ENCODE peak calls at places on chromosomes 5 and 9, in six cellular contexts. One of them, this sample, is unnamed.

GRCh38 chr9:122085260-122085659 is 7.8 kb downstream of the TTLL11 start:
- DNase-seq in hippocampal formation: no peak
- DNase-seq in heart right ventricle: no peak
- DNase-seq in aorta: no peak
- DNase-seq in HuH-7: no peak
- DNase-seq in stimulated activated CD4-positive, alpha-beta T cell treated with anti-CD3 and anti-CD28 coated beads, Interleukin-4, amount 100 ng/mL, for 4 hours: no peak
- DNase-seq in this sample: no peak

GRCh38 chr9:76891279-76891678 is 14.6 kb downstream of the PRUNE2 start:
- DNase-seq in hippocampal formation: no peak
- DNase-seq in heart right ventricle: no peak
- DNase-seq in aorta: no peak
- DNase-seq in HuH-7: no peak
- DNase-seq in stimulated activated CD4-positive, alpha-beta T cell treated with anti-CD3 and anti-CD28 coated beads, Interleukin-4, amount 100 ng/mL, for 4 hours: no peak
- DNase-seq in this sample: no peak

GRCh38 chr5:32489791-32490581 is 45.4 kb upstream of the ZFR start:
- DNase-seq in hippocampal formation: peak; percentile 32
- DNase-seq in heart right ventricle: peak; percentile 77
- DNase-seq in aorta: peak; percentile 92
- DNase-seq in HuH-7: peak; percentile 55
- DNase-seq in stimulated activated CD4-positive, alpha-beta T cell treated with anti-CD3 and anti-CD28 coated beads, Interleukin-4, amount 100 ng/mL, for 4 hours: peak; percentile 55
- DNase-seq in this sample: peak; percentile 59

GRCh38 chr5:157366741-157367684 is 93.0 kb upstream of the NIPAL4 start:
- DNase-seq in hippocampal formation: no peak
- DNase-seq in heart right ventricle: no peak
- DNase-seq in aorta: no peak
- DNase-seq in HuH-7: peak; percentile 30
- DNase-seq in stimulated activated CD4-positive, alpha-beta T cell treated with anti-CD3 and anti-CD28 coated beads, Interleukin-4, amount 100 ng/mL, for 4 hours: no peak
- DNase-seq in this sample: no peak

GRCh38 chr9:114587345-114588149 is at the start of gene ATP6V1G1:
- DNase-seq in hippocampal formation: peak; percentile 95
- DNase-seq in heart right ventricle: peak; percentile 99
- DNase-seq in aorta: peak; percentile 100
- DNase-seq in HuH-7: peak; percentile 94
- DNase-seq in stimulated activated CD4-positive, alpha-beta T cell treated with anti-CD3 and anti-CD28 coated beads, Interleukin-4, amount 100 ng/mL, for 4 hours: peak; percentile 99
- DNase-seq in this sample: peak; percentile 99

GRCh38 chr9:19619221-19619620 is 169.6 kb downstream of the SLC24A2 start:
- DNase-seq in hippocampal formation: peak; percentile 51
- DNase-seq in heart right ventricle: no peak
- DNase-seq in aorta: no peak
- DNase-seq in HuH-7: no peak
- DNase-seq in stimulated activated CD4-positive, alpha-beta T cell treated with anti-CD3 and anti-CD28 coated beads, Interleukin-4, amount 100 ng/mL, for 4 hours: no peak
- DNase-seq in this sample: no peak

GRCh38 chr9:78365979-78366697 is 69.2 kb downstream of the PSAT1 start:
- DNase-seq in hippocampal formation: peak; percentile 20
- DNase-seq in heart right ventricle: no peak
- DNase-seq in aorta: no peak
- DNase-seq in HuH-7: no peak
- DNase-seq in stimulated activated CD4-positive, alpha-beta T cell treated with anti-CD3 and anti-CD28 coated beads, Interleukin-4, amount 100 ng/mL, for 4 hours: no peak
- DNase-seq in this sample: no peak

GRCh38 chr5:163193886-163194285 is 243.5 kb upstream of the CCNG1 start:
- DNase-seq in hippocampal formation: no peak
- DNase-seq in heart right ventricle: no peak
- DNase-seq in aorta: no peak
- DNase-seq in HuH-7: no peak
- DNase-seq in stimulated activated CD4-positive, alpha-beta T cell treated with anti-CD3 and anti-CD28 coated beads, Interleukin-4, amount 100 ng/mL, for 4 hours: no peak
- DNase-seq in this sample: no peak

GRCh38 chr9:121305269-121305994 is 37.5 kb downstream of the GSN start:
- DNase-seq in hippocampal formation: peak; percentile 30
- DNase-seq in heart right ventricle: peak; percentile 75
- DNase-seq in aorta: peak; percentile 85
- DNase-seq in HuH-7: no peak
- DNase-seq in stimulated activated CD4-positive, alpha-beta T cell treated with anti-CD3 and anti-CD28 coated beads, Interleukin-4, amount 100 ng/mL, for 4 hours: no peak
- DNase-seq in this sample: no peak

GRCh38 chr9:81557957-81558791 is 131.2 kb downstream of the TLE1 start:
- DNase-seq in hippocampal formation: no peak
- DNase-seq in heart right ventricle: no peak
- DNase-seq in aorta: no peak
- DNase-seq in HuH-7: no peak
- DNase-seq in stimulated activated CD4-positive, alpha-beta T cell treated with anti-CD3 and anti-CD28 coated beads, Interleukin-4, amount 100 ng/mL, for 4 hours: no peak
- DNase-seq in this sample: no peak

GRCh38 chr5:97192580-97193421 is 9.8 kb upstream of the RIOK2 start:
- DNase-seq in hippocampal formation: no peak
- DNase-seq in heart right ventricle: no peak
- DNase-seq in aorta: no peak
- DNase-seq in HuH-7: no peak
- DNase-seq in stimulated activated CD4-positive, alpha-beta T cell treated with anti-CD3 and anti-CD28 coated beads, Interleukin-4, amount 100 ng/mL, for 4 hours: no peak
- DNase-seq in this sample: no peak

GRCh38 chr5:125180222-125180621 is 433.8 kb upstream of the ZNF608 start:
- DNase-seq in hippocampal formation: no peak
- DNase-seq in heart right ventricle: no peak
- DNase-seq in aorta: no peak
- DNase-seq in HuH-7: no peak
- DNase-seq in stimulated activated CD4-positive, alpha-beta T cell treated with anti-CD3 and anti-CD28 coated beads, Interleukin-4, amount 100 ng/mL, for 4 hours: no peak
- DNase-seq in this sample: no peak

GRCh38 chr5:57940879-57941278 is 458.3 kb upstream of the ACTBL2 start:
- DNase-seq in hippocampal formation: no peak
- DNase-seq in heart right ventricle: no peak
- DNase-seq in aorta: no peak
- DNase-seq in HuH-7: no peak
- DNase-seq in stimulated activated CD4-positive, alpha-beta T cell treated with anti-CD3 and anti-CD28 coated beads, Interleukin-4, amount 100 ng/mL, for 4 hours: no peak
- DNase-seq in this sample: no peak

GRCh38 chr5:62418462-62419076 is 6.0 kb downstream of the IPO11 start:
- DNase-seq in hippocampal formation: no peak
- DNase-seq in heart right ventricle: no peak
- DNase-seq in aorta: no peak
- DNase-seq in HuH-7: no peak
- DNase-seq in stimulated activated CD4-positive, alpha-beta T cell treated with anti-CD3 and anti-CD28 coated beads, Interleukin-4, amount 100 ng/mL, for 4 hours: no peak
- DNase-seq in this sample: no peak

GRCh38 chr5:39194466-39195136 is 24.8 kb downstream of the FYB1 start:
- DNase-seq in hippocampal formation: no peak
- DNase-seq in heart right ventricle: no peak
- DNase-seq in aorta: no peak
- DNase-seq in HuH-7: peak; percentile 61
- DNase-seq in stimulated activated CD4-positive, alpha-beta T cell treated with anti-CD3 and anti-CD28 coated beads, Interleukin-4, amount 100 ng/mL, for 4 hours: no peak
- DNase-seq in this sample: no peak

GRCh38 chr9:95505676-95506437 is 10.9 kb downstream of the PTCH1 start:
- DNase-seq in hippocampal formation: peak; percentile 39
- DNase-seq in heart right ventricle: peak; percentile 68
- DNase-seq in aorta: peak; percentile 82
- DNase-seq in HuH-7: peak; percentile 68
- DNase-seq in stimulated activated CD4-positive, alpha-beta T cell treated with anti-CD3 and anti-CD28 coated beads, Interleukin-4, amount 100 ng/mL, for 4 hours: peak; percentile 30
- DNase-seq in this sample: peak; percentile 76

GRCh38 chr9:90449213-90449925 is 193.3 kb downstream of the DIRAS2 start:
- DNase-seq in hippocampal formation: no peak
- DNase-seq in heart right ventricle: no peak
- DNase-seq in aorta: no peak
- DNase-seq in HuH-7: no peak
- DNase-seq in stimulated activated CD4-positive, alpha-beta T cell treated with anti-CD3 and anti-CD28 coated beads, Interleukin-4, amount 100 ng/mL, for 4 hours: no peak
- DNase-seq in this sample: no peak

GRCh38 chr5:55187370-55187769 is 14.4 kb upstream of the CDC20B start:
- DNase-seq in hippocampal formation: no peak
- DNase-seq in heart right ventricle: no peak
- DNase-seq in aorta: no peak
- DNase-seq in HuH-7: peak; percentile 23
- DNase-seq in stimulated activated CD4-positive, alpha-beta T cell treated with anti-CD3 and anti-CD28 coated beads, Interleukin-4, amount 100 ng/mL, for 4 hours: no peak
- DNase-seq in this sample: no peak

GRCh38 chr9:98706651-98707103 is 2.1 kb downstream of the GABBR2 start:
- DNase-seq in hippocampal formation: peak; percentile 33
- DNase-seq in heart right ventricle: no peak
- DNase-seq in aorta: no peak
- DNase-seq in HuH-7: no peak
- DNase-seq in stimulated activated CD4-positive, alpha-beta T cell treated with anti-CD3 and anti-CD28 coated beads, Interleukin-4, amount 100 ng/mL, for 4 hours: no peak
- DNase-seq in this sample: no peak

GRCh38 chr5:157924931-157925729 is 66.2 kb upstream of the CLINT1 start:
- DNase-seq in hippocampal formation: no peak
- DNase-seq in heart right ventricle: no peak
- DNase-seq in aorta: no peak
- DNase-seq in HuH-7: no peak
- DNase-seq in stimulated activated CD4-positive, alpha-beta T cell treated with anti-CD3 and anti-CD28 coated beads, Interleukin-4, amount 100 ng/mL, for 4 hours: no peak
- DNase-seq in this sample: no peak

GRCh38 chr5:58925627-58926545 is 343.0 kb downstream of the RAB3C start:
- DNase-seq in hippocampal formation: peak; percentile 61
- DNase-seq in heart right ventricle: no peak
- DNase-seq in aorta: no peak
- DNase-seq in HuH-7: no peak
- DNase-seq in stimulated activated CD4-positive, alpha-beta T cell treated with anti-CD3 and anti-CD28 coated beads, Interleukin-4, amount 100 ng/mL, for 4 hours: no peak
- DNase-seq in this sample: no peak

GRCh38 chr9:107749787-107750444 is 260.3 kb upstream of the KLF4 start:
- DNase-seq in hippocampal formation: peak; percentile 88
- DNase-seq in heart right ventricle: peak; percentile 81
- DNase-seq in aorta: peak; percentile 93
- DNase-seq in HuH-7: peak; percentile 23
- DNase-seq in stimulated activated CD4-positive, alpha-beta T cell treated with anti-CD3 and anti-CD28 coated beads, Interleukin-4, amount 100 ng/mL, for 4 hours: no peak
- DNase-seq in this sample: no peak

GRCh38 chr5:54658014-54658413 is 140.5 kb downstream of the SNX18 start:
- DNase-seq in hippocampal formation: no peak
- DNase-seq in heart right ventricle: peak; percentile 25
- DNase-seq in aorta: no peak
- DNase-seq in HuH-7: no peak
- DNase-seq in stimulated activated CD4-positive, alpha-beta T cell treated with anti-CD3 and anti-CD28 coated beads, Interleukin-4, amount 100 ng/mL, for 4 hours: no peak
- DNase-seq in this sample: no peak

GRCh38 chr9:133935328-133936040 is 56.6 kb downstream of the VAV2 start:
- DNase-seq in hippocampal formation: no peak
- DNase-seq in heart right ventricle: peak; percentile 76
- DNase-seq in aorta: no peak
- DNase-seq in HuH-7: no peak
- DNase-seq in stimulated activated CD4-positive, alpha-beta T cell treated with anti-CD3 and anti-CD28 coated beads, Interleukin-4, amount 100 ng/mL, for 4 hours: no peak
- DNase-seq in this sample: no peak

GRCh38 chr9:91421987-91422765 is 1.5 kb downstream of the NFIL3 start:
- DNase-seq in hippocampal formation: peak; percentile 70
- DNase-seq in heart right ventricle: no peak
- DNase-seq in aorta: no peak
- DNase-seq in HuH-7: peak; percentile 36
- DNase-seq in stimulated activated CD4-positive, alpha-beta T cell treated with anti-CD3 and anti-CD28 coated beads, Interleukin-4, amount 100 ng/mL, for 4 hours: no peak
- DNase-seq in this sample: peak; percentile 51

GRCh38 chr9:28810375-28811075 is 1237.2 kb upstream of the C9orf72 start:
- DNase-seq in hippocampal formation: no peak
- DNase-seq in heart right ventricle: no peak
- DNase-seq in aorta: no peak
- DNase-seq in HuH-7: no peak
- DNase-seq in stimulated activated CD4-positive, alpha-beta T cell treated with anti-CD3 and anti-CD28 coated beads, Interleukin-4, amount 100 ng/mL, for 4 hours: no peak
- DNase-seq in this sample: no peak

GRCh38 chr9:121748080-121748479 is 96.6 kb downstream of the DAB2IP start:
- DNase-seq in hippocampal formation: no peak
- DNase-seq in heart right ventricle: no peak
- DNase-seq in aorta: no peak
- DNase-seq in HuH-7: no peak
- DNase-seq in stimulated activated CD4-positive, alpha-beta T cell treated with anti-CD3 and anti-CD28 coated beads, Interleukin-4, amount 100 ng/mL, for 4 hours: no peak
- DNase-seq in this sample: no peak

GRCh38 chr5:81850494-81850893 is 99.6 kb upstream of the SSBP2 start:
- DNase-seq in hippocampal formation: no peak
- DNase-seq in heart right ventricle: no peak
- DNase-seq in aorta: no peak
- DNase-seq in HuH-7: no peak
- DNase-seq in stimulated activated CD4-positive, alpha-beta T cell treated with anti-CD3 and anti-CD28 coated beads, Interleukin-4, amount 100 ng/mL, for 4 hours: no peak
- DNase-seq in this sample: no peak

GRCh38 chr9:18566125-18566524 is 92.2 kb downstream of the ADAMTSL1 start:
- DNase-seq in hippocampal formation: no peak
- DNase-seq in heart right ventricle: no peak
- DNase-seq in aorta: no peak
- DNase-seq in HuH-7: no peak
- DNase-seq in stimulated activated CD4-positive, alpha-beta T cell treated with anti-CD3 and anti-CD28 coated beads, Interleukin-4, amount 100 ng/mL, for 4 hours: no peak
- DNase-seq in this sample: no peak

GRCh38 chr5:458547-459353 is 15.8 kb downstream of the EXOC3 start:
- DNase-seq in hippocampal formation: no peak
- DNase-seq in heart right ventricle: no peak
- DNase-seq in aorta: peak; percentile 70
- DNase-seq in HuH-7: no peak
- DNase-seq in stimulated activated CD4-positive, alpha-beta T cell treated with anti-CD3 and anti-CD28 coated beads, Interleukin-4, amount 100 ng/mL, for 4 hours: peak; percentile 74
- DNase-seq in this sample: peak; percentile 74

GRCh38 chr9:21415492-21416267 is 6.8 kb downstream of the IFNA8 start:
- DNase-seq in hippocampal formation: no peak
- DNase-seq in heart right ventricle: no peak
- DNase-seq in aorta: no peak
- DNase-seq in HuH-7: no peak
- DNase-seq in stimulated activated CD4-positive, alpha-beta T cell treated with anti-CD3 and anti-CD28 coated beads, Interleukin-4, amount 100 ng/mL, for 4 hours: no peak
- DNase-seq in this sample: no peak

GRCh38 chr5:138469540-138470321 is 4.5 kb downstream of the EGR1 start:
- DNase-seq in hippocampal formation: no peak
- DNase-seq in heart right ventricle: no peak
- DNase-seq in aorta: peak; percentile 91
- DNase-seq in HuH-7: no peak
- DNase-seq in stimulated activated CD4-positive, alpha-beta T cell treated with anti-CD3 and anti-CD28 coated beads, Interleukin-4, amount 100 ng/mL, for 4 hours: peak; percentile 40
- DNase-seq in this sample: no peak

GRCh38 chr5:22242532-22242931 is 610.6 kb downstream of the CDH12 start:
- DNase-seq in hippocampal formation: no peak
- DNase-seq in heart right ventricle: no peak
- DNase-seq in aorta: no peak
- DNase-seq in HuH-7: no peak
- DNase-seq in stimulated activated CD4-positive, alpha-beta T cell treated with anti-CD3 and anti-CD28 coated beads, Interleukin-4, amount 100 ng/mL, for 4 hours: no peak
- DNase-seq in this sample: no peak

GRCh38 chr9:105647595-105648349 is 14.5 kb upstream of the TAL2 start:
- DNase-seq in hippocampal formation: no peak
- DNase-seq in heart right ventricle: no peak
- DNase-seq in aorta: no peak
- DNase-seq in HuH-7: no peak
- DNase-seq in stimulated activated CD4-positive, alpha-beta T cell treated with anti-CD3 and anti-CD28 coated beads, Interleukin-4, amount 100 ng/mL, for 4 hours: no peak
- DNase-seq in this sample: no peak

GRCh38 chr5:115501457-115501856 is 43.1 kb downstream of the FEM1C start:
- DNase-seq in hippocampal formation: no peak
- DNase-seq in heart right ventricle: peak; percentile 21
- DNase-seq in aorta: no peak
- DNase-seq in HuH-7: no peak
- DNase-seq in stimulated activated CD4-positive, alpha-beta T cell treated with anti-CD3 and anti-CD28 coated beads, Interleukin-4, amount 100 ng/mL, for 4 hours: no peak
- DNase-seq in this sample: no peak

GRCh38 chr5:56327810-56328209 is 94.7 kb upstream of the ANKRD55 start:
- DNase-seq in hippocampal formation: no peak
- DNase-seq in heart right ventricle: no peak
- DNase-seq in aorta: no peak
- DNase-seq in HuH-7: no peak
- DNase-seq in stimulated activated CD4-positive, alpha-beta T cell treated with anti-CD3 and anti-CD28 coated beads, Interleukin-4, amount 100 ng/mL, for 4 hours: peak; percentile 56
- DNase-seq in this sample: peak; percentile 34

GRCh38 chr5:1125030-1125357 is 13.1 kb upstream of the SLC12A7 start:
- DNase-seq in hippocampal formation: no peak
- DNase-seq in heart right ventricle: peak; percentile 67
- DNase-seq in aorta: no peak
- DNase-seq in HuH-7: no peak
- DNase-seq in stimulated activated CD4-positive, alpha-beta T cell treated with anti-CD3 and anti-CD28 coated beads, Interleukin-4, amount 100 ng/mL, for 4 hours: no peak
- DNase-seq in this sample: no peak

This sample was measured in stimulated activated effector memory CD8-positive, alpha-beta T cell treated with anti-CD3 and anti-CD28 coated beads, Interleukin-12 subunit alpha, Interleukin-12 subunit beta, amount 100 ng/mL, for 72 hours.